ENCODE peak calls at places on chromosomes 7 and 10, in six cellular contexts. N is cardiac muscle cell, R is fibroblast of pulmonary artery, P is neural crest cell, A is 8988T, Q is NCI-H1105. S is an unnamed sample.

GRCh38 chr10:74122060-74122459 is 28.6 kb downstream of the AP3M1 start:
- DNase-seq in N (no peak), R (no peak), P (no peak), Q (no peak), A (no peak), S (no peak)

GRCh38 chr10:106573106-106573505 is 591.4 kb downstream of the SORCS1 start:
- DNase-seq in P (no peak), N (peak), R (peak), Q (no peak), A (no peak), S (no peak)

GRCh38 chr10:44034946-44035345 is 350.0 kb downstream of the CXCL12 start:
- DNase-seq in Q (no peak), P (no peak), R (no peak), A (no peak), N (no peak), S (no peak)

GRCh38 chr7:47497367-47498096 is 84.4 kb downstream of the TNS3 start:
- DNase-seq in P (no peak), Q (no peak), R (no peak), N (no peak), A (no peak), S (no peak)

GRCh38 chr7:8827329-8827728 is 393.9 kb downstream of the NXPH1 start:
- DNase-seq in A (no peak), Q (no peak), P (no peak), N (no peak), R (no peak), S (no peak)

GRCh38 chr10:8508882-8509281 is 454.4 kb downstream of the GATA3 start:
- DNase-seq in R (no peak), Q (no peak), N (no peak), P (no peak), A (no peak), S (no peak)

GRCh38 chr10:89867964-89868363 is 166.6 kb downstream of the KIF20B start:
- DNase-seq in N (peak), A (no peak), Q (no peak), P (no peak), R (peak), S (no peak)

GRCh38 chr10:103350522-103351260 is at the start of gene PCGF6:
- DNase-seq in A (peak), P (peak), N (peak), Q (peak), R (peak), S (peak)

GRCh38 chr10:70295946-70296345 is 12.1 kb upstream of the NPFFR1 start:
- DNase-seq in R (no peak), Q (no peak), N (no peak), A (no peak), P (no peak), S (no peak)

GRCh38 chr7:144038887-144039286 is 9.9 kb upstream of the OR2A5 start:
- DNase-seq in P (no peak), N (no peak), R (no peak), A (no peak), Q (no peak), S (no peak)

GRCh38 chr7:148118371-148118770 is 472.2 kb upstream of the C7orf33 start:
- DNase-seq in Q (no peak), R (no peak), N (no peak), A (no peak), P (no peak), S (no peak)

GRCh38 chr7:159030490-159031134 is 114.1 kb downstream of the VIPR2 start:
- DNase-seq in A (peak), Q (peak), R (peak), P (peak), N (peak), S (peak)

GRCh38 chr7:66250711-66251110 is 45.6 kb downstream of the TPST1 start:
- DNase-seq in Q (no peak), N (peak), A (no peak), R (peak), P (no peak), S (no peak)

GRCh38 chr10:78687616-78688015 is 381.1 kb upstream of the ZMIZ1 start:
- DNase-seq in N (no peak), P (no peak), Q (no peak), A (no peak), R (no peak), S (no peak)

GRCh38 chr7:265192-265997 is 24.6 kb upstream of the FOXL3 start:
- DNase-seq in N (no peak), P (no peak), R (no peak), A (no peak), Q (no peak), S (no peak)

GRCh38 chr7:2667843-2668242 is 20.2 kb upstream of the AMZ1 start:
- DNase-seq in N (no peak), P (no peak), R (no peak), A (no peak), Q (no peak), S (no peak)

GRCh38 chr10:26557641-26558014 is 119.5 kb downstream of the APBB1IP start:
- DNase-seq in R (peak), A (no peak), Q (no peak), P (no peak), N (peak), S (no peak)

GRCh38 chr10:78913219-78914059 is 155.3 kb upstream of the ZMIZ1 start:
- DNase-seq in N (no peak), A (no peak), R (no peak), P (peak), Q (peak), S (no peak)

GRCh38 chr10:87053577-87054181 is 33.6 kb downstream of the FAM25A start:
- DNase-seq in R (no peak), N (no peak), P (no peak), Q (no peak), A (no peak), S (no peak)

GRCh38 chr10:73590881-73591577 is at the start of gene USP54:
- DNase-seq in Q (no peak), A (no peak), P (no peak), N (peak), R (peak), S (no peak)

GRCh38 chr10:30883116-30883515 is 148.5 kb downstream of the ZNF438 start:
- DNase-seq in R (no peak), N (no peak), Q (no peak), A (no peak), P (no peak), S (no peak)

GRCh38 chr10:95430231-95430951 is 130.8 kb downstream of the SORBS1 start:
- DNase-seq in Q (no peak), N (peak), A (peak), P (peak), R (peak), S (peak)

GRCh38 chr10:11113156-11113555 is 95.5 kb downstream of the CELF2 start:
- DNase-seq in Q (no peak), N (no peak), A (no peak), R (no peak), P (no peak), S (no peak)

GRCh38 chr10:133307776-133308430 is 769 bp downstream of the TUBGCP2 start:
- DNase-seq in A (no peak), Q (peak), N (peak), P (peak), R (peak), S (peak)

GRCh38 chr7:74087791-74088453 is 4.3 kb downstream of the LIMK1 start:
- DNase-seq in N (no peak), R (no peak), Q (no peak), A (no peak), P (no peak), S (no peak)

GRCh38 chr10:7365029-7365750 is 45.6 kb downstream of the SFMBT2 start:
- DNase-seq in R (no peak), A (no peak), N (no peak), Q (no peak), P (no peak), S (no peak)

GRCh38 chr7:47669178-47669878 is 87.4 kb upstream of the TNS3 start:
- DNase-seq in P (no peak), N (peak), A (no peak), Q (no peak), R (peak), S (peak)

GRCh38 chr7:5892498-5892897 is 6.0 kb upstream of the CCZ1 start:
- DNase-seq in N (no peak), P (no peak), A (no peak), Q (no peak), R (no peak), S (no peak)

GRCh38 chr10:101616415-101617101 is 28.4 kb downstream of the DPCD start:
- DNase-seq in N (no peak), A (no peak), R (no peak), Q (no peak), P (no peak), S (no peak)

GRCh38 chr7:18655969-18656761 is 160.6 kb downstream of the HDAC9 start:
- DNase-seq in R (no peak), N (no peak), P (no peak), A (no peak), Q (no peak), S (no peak)

GRCh38 chr10:56586391-56586790 is 225.3 kb upstream of the ZWINT start:
- DNase-seq in P (no peak), A (no peak), Q (no peak), R (no peak), N (no peak), S (no peak)

GRCh38 chr10:3413937-3414710 is 241.5 kb upstream of the PITRM1 start:
- DNase-seq in N (no peak), A (no peak), P (no peak), Q (no peak), R (no peak), S (no peak)

GRCh38 chr10:90306187-90306586 is 551.7 kb downstream of the HTR7 start:
- DNase-seq in P (no peak), N (peak), R (peak), A (no peak), Q (no peak), S (no peak)

GRCh38 chr7:120079704-120080103 is 193.3 kb upstream of the KCND2 start:
- DNase-seq in A (no peak), Q (no peak), N (no peak), R (no peak), P (no peak), S (no peak)

S was measured in ovary.